ENCODE peak calls at places on chromosomes 3 and 15, in eight cellular contexts. One of them, this sample, is unnamed.

GRCh38 chr3:186476044-186476468 is 68.1 kb downstream of the CRYGS start:
- DNase-seq in stimulated activated CD4-positive, alpha-beta T cell treated with anti-CD3 and anti-CD28 coated beads, Interleukin-15, amount 100 ng/mL, for 1 hour: no peak
- DNase-seq in left lung: no peak
- DNase-seq in aorta: no peak
- DNase-seq in heart right ventricle: no peak
- DNase-seq in fibroblast of the aortic adventitia: peak
- DNase-seq in naive thymus-derived CD8-positive, alpha-beta T cell: no peak
- DNase-seq in PC-3: no peak
- DNase-seq in this sample: no peak

GRCh38 chr3:159158213-159158612 is 356.4 kb downstream of the MFSD1 start:
- DNase-seq in naive thymus-derived CD8-positive, alpha-beta T cell: no peak
- DNase-seq in stimulated activated CD4-positive, alpha-beta T cell treated with anti-CD3 and anti-CD28 coated beads, Interleukin-15, amount 100 ng/mL, for 1 hour: no peak
- DNase-seq in fibroblast of the aortic adventitia: peak
- DNase-seq in left lung: no peak
- DNase-seq in heart right ventricle: no peak
- DNase-seq in PC-3: peak
- DNase-seq in aorta: no peak
- DNase-seq in this sample: no peak

GRCh38 chr15:70196314-70197291 is 98.9 kb upstream of the TLE3 start:
- DNase-seq in aorta: no peak
- DNase-seq in PC-3: peak
- DNase-seq in left lung: no peak
- DNase-seq in stimulated activated CD4-positive, alpha-beta T cell treated with anti-CD3 and anti-CD28 coated beads, Interleukin-15, amount 100 ng/mL, for 1 hour: peak
- DNase-seq in naive thymus-derived CD8-positive, alpha-beta T cell: no peak
- DNase-seq in heart right ventricle: no peak
- DNase-seq in fibroblast of the aortic adventitia: peak
- DNase-seq in this sample: peak

GRCh38 chr3:72299321-72299802 is 514.4 kb upstream of the PROK2 start:
- DNase-seq in naive thymus-derived CD8-positive, alpha-beta T cell: no peak
- DNase-seq in left lung: no peak
- DNase-seq in heart right ventricle: no peak
- DNase-seq in fibroblast of the aortic adventitia: peak
- DNase-seq in PC-3: peak
- DNase-seq in aorta: no peak
- DNase-seq in stimulated activated CD4-positive, alpha-beta T cell treated with anti-CD3 and anti-CD28 coated beads, Interleukin-15, amount 100 ng/mL, for 1 hour: no peak
- DNase-seq in this sample: no peak

GRCh38 chr15:100999369-100999768 is 80.2 kb downstream of the LRRK1 start:
- DNase-seq in fibroblast of the aortic adventitia: peak
- DNase-seq in heart right ventricle: no peak
- DNase-seq in aorta: no peak
- DNase-seq in PC-3: peak
- DNase-seq in naive thymus-derived CD8-positive, alpha-beta T cell: no peak
- DNase-seq in stimulated activated CD4-positive, alpha-beta T cell treated with anti-CD3 and anti-CD28 coated beads, Interleukin-15, amount 100 ng/mL, for 1 hour: no peak
- DNase-seq in left lung: no peak
- DNase-seq in this sample: no peak

GRCh38 chr3:38738630-38739395 is 77.2 kb downstream of the SCN10A start:
- DNase-seq in PC-3: peak
- DNase-seq in naive thymus-derived CD8-positive, alpha-beta T cell: no peak
- DNase-seq in aorta: no peak
- DNase-seq in heart right ventricle: peak
- DNase-seq in stimulated activated CD4-positive, alpha-beta T cell treated with anti-CD3 and anti-CD28 coated beads, Interleukin-15, amount 100 ng/mL, for 1 hour: no peak
- DNase-seq in fibroblast of the aortic adventitia: peak
- DNase-seq in left lung: no peak
- DNase-seq in this sample: peak

GRCh38 chr3:186021673-186022362 is 84.0 kb upstream of the TRA2B start:
- DNase-seq in fibroblast of the aortic adventitia: peak
- DNase-seq in left lung: no peak
- DNase-seq in stimulated activated CD4-positive, alpha-beta T cell treated with anti-CD3 and anti-CD28 coated beads, Interleukin-15, amount 100 ng/mL, for 1 hour: no peak
- DNase-seq in heart right ventricle: no peak
- DNase-seq in aorta: no peak
- DNase-seq in PC-3: peak
- DNase-seq in naive thymus-derived CD8-positive, alpha-beta T cell: no peak
- DNase-seq in this sample: peak

GRCh38 chr3:54654776-54655175 is 273.1 kb downstream of the LRTM1 start:
- DNase-seq in fibroblast of the aortic adventitia: no peak
- DNase-seq in naive thymus-derived CD8-positive, alpha-beta T cell: no peak
- DNase-seq in PC-3: no peak
- DNase-seq in left lung: no peak
- DNase-seq in heart right ventricle: no peak
- DNase-seq in aorta: no peak
- DNase-seq in stimulated activated CD4-positive, alpha-beta T cell treated with anti-CD3 and anti-CD28 coated beads, Interleukin-15, amount 100 ng/mL, for 1 hour: no peak
- DNase-seq in this sample: no peak

GRCh38 chr3:46586738-46587246 is 20.7 kb upstream of the LRRC2 start:
- DNase-seq in naive thymus-derived CD8-positive, alpha-beta T cell: no peak
- DNase-seq in aorta: no peak
- DNase-seq in stimulated activated CD4-positive, alpha-beta T cell treated with anti-CD3 and anti-CD28 coated beads, Interleukin-15, amount 100 ng/mL, for 1 hour: no peak
- DNase-seq in PC-3: no peak
- DNase-seq in left lung: no peak
- DNase-seq in heart right ventricle: no peak
- DNase-seq in fibroblast of the aortic adventitia: no peak
- DNase-seq in this sample: no peak

GRCh38 chr3:64972793-64973192 is 285.0 kb upstream of the ADAMTS9 start:
- DNase-seq in aorta: no peak
- DNase-seq in left lung: no peak
- DNase-seq in PC-3: no peak
- DNase-seq in heart right ventricle: no peak
- DNase-seq in fibroblast of the aortic adventitia: no peak
- DNase-seq in naive thymus-derived CD8-positive, alpha-beta T cell: no peak
- DNase-seq in stimulated activated CD4-positive, alpha-beta T cell treated with anti-CD3 and anti-CD28 coated beads, Interleukin-15, amount 100 ng/mL, for 1 hour: no peak
- DNase-seq in this sample: peak

GRCh38 chr3:12470111-12470510 is 14.2 kb upstream of the TSEN2 start:
- DNase-seq in naive thymus-derived CD8-positive, alpha-beta T cell: no peak
- DNase-seq in left lung: no peak
- DNase-seq in stimulated activated CD4-positive, alpha-beta T cell treated with anti-CD3 and anti-CD28 coated beads, Interleukin-15, amount 100 ng/mL, for 1 hour: no peak
- DNase-seq in heart right ventricle: no peak
- DNase-seq in aorta: no peak
- DNase-seq in PC-3: peak
- DNase-seq in fibroblast of the aortic adventitia: peak
- DNase-seq in this sample: peak

GRCh38 chr3:15009156-15009555 is 56.0 kb downstream of the MRPS25 start:
- DNase-seq in aorta: no peak
- DNase-seq in heart right ventricle: no peak
- DNase-seq in left lung: no peak
- DNase-seq in PC-3: no peak
- DNase-seq in naive thymus-derived CD8-positive, alpha-beta T cell: no peak
- DNase-seq in fibroblast of the aortic adventitia: no peak
- DNase-seq in stimulated activated CD4-positive, alpha-beta T cell treated with anti-CD3 and anti-CD28 coated beads, Interleukin-15, amount 100 ng/mL, for 1 hour: no peak
- DNase-seq in this sample: no peak

GRCh38 chr15:43168192-43169107 is 16.8 kb upstream of the CCNDBP1 start:
- DNase-seq in aorta: no peak
- DNase-seq in left lung: no peak
- DNase-seq in PC-3: peak
- DNase-seq in naive thymus-derived CD8-positive, alpha-beta T cell: no peak
- DNase-seq in fibroblast of the aortic adventitia: peak
- DNase-seq in stimulated activated CD4-positive, alpha-beta T cell treated with anti-CD3 and anti-CD28 coated beads, Interleukin-15, amount 100 ng/mL, for 1 hour: no peak
- DNase-seq in heart right ventricle: peak
- DNase-seq in this sample: peak

GRCh38 chr15:98422086-98422478 is 226.3 kb upstream of the IGF1R start:
- DNase-seq in aorta: no peak
- DNase-seq in heart right ventricle: no peak
- DNase-seq in left lung: no peak
- DNase-seq in PC-3: no peak
- DNase-seq in stimulated activated CD4-positive, alpha-beta T cell treated with anti-CD3 and anti-CD28 coated beads, Interleukin-15, amount 100 ng/mL, for 1 hour: no peak
- DNase-seq in naive thymus-derived CD8-positive, alpha-beta T cell: no peak
- DNase-seq in fibroblast of the aortic adventitia: no peak
- DNase-seq in this sample: no peak

GRCh38 chr3:165643433-165643824 is 193.8 kb downstream of the BCHE start:
- DNase-seq in fibroblast of the aortic adventitia: no peak
- DNase-seq in naive thymus-derived CD8-positive, alpha-beta T cell: no peak
- DNase-seq in stimulated activated CD4-positive, alpha-beta T cell treated with anti-CD3 and anti-CD28 coated beads, Interleukin-15, amount 100 ng/mL, for 1 hour: no peak
- DNase-seq in heart right ventricle: no peak
- DNase-seq in PC-3: peak
- DNase-seq in left lung: no peak
- DNase-seq in aorta: no peak
- DNase-seq in this sample: peak

GRCh38 chr3:15165061-15165460 is 41.0 kb upstream of the CAPN7 start:
- DNase-seq in stimulated activated CD4-positive, alpha-beta T cell treated with anti-CD3 and anti-CD28 coated beads, Interleukin-15, amount 100 ng/mL, for 1 hour: no peak
- DNase-seq in naive thymus-derived CD8-positive, alpha-beta T cell: no peak
- DNase-seq in PC-3: no peak
- DNase-seq in aorta: no peak
- DNase-seq in left lung: no peak
- DNase-seq in heart right ventricle: no peak
- DNase-seq in fibroblast of the aortic adventitia: no peak
- DNase-seq in this sample: no peak

GRCh38 chr3:33146791-33147445 is 33.1 kb downstream of the CRTAP start:
- DNase-seq in naive thymus-derived CD8-positive, alpha-beta T cell: no peak
- DNase-seq in heart right ventricle: no peak
- DNase-seq in fibroblast of the aortic adventitia: peak
- DNase-seq in stimulated activated CD4-positive, alpha-beta T cell treated with anti-CD3 and anti-CD28 coated beads, Interleukin-15, amount 100 ng/mL, for 1 hour: no peak
- DNase-seq in left lung: no peak
- DNase-seq in PC-3: peak
- DNase-seq in aorta: no peak
- DNase-seq in this sample: no peak

GRCh38 chr15:48435356-48435755 is 104.1 kb downstream of the DUT start:
- DNase-seq in heart right ventricle: no peak
- DNase-seq in aorta: no peak
- DNase-seq in stimulated activated CD4-positive, alpha-beta T cell treated with anti-CD3 and anti-CD28 coated beads, Interleukin-15, amount 100 ng/mL, for 1 hour: no peak
- DNase-seq in naive thymus-derived CD8-positive, alpha-beta T cell: no peak
- DNase-seq in fibroblast of the aortic adventitia: no peak
- DNase-seq in left lung: no peak
- DNase-seq in PC-3: no peak
- DNase-seq in this sample: no peak

GRCh38 chr3:53082736-53083135 is 36.9 kb upstream of the SFMBT1 start:
- DNase-seq in left lung: no peak
- DNase-seq in PC-3: no peak
- DNase-seq in naive thymus-derived CD8-positive, alpha-beta T cell: no peak
- DNase-seq in fibroblast of the aortic adventitia: no peak
- DNase-seq in heart right ventricle: no peak
- DNase-seq in aorta: peak
- DNase-seq in stimulated activated CD4-positive, alpha-beta T cell treated with anti-CD3 and anti-CD28 coated beads, Interleukin-15, amount 100 ng/mL, for 1 hour: no peak
- DNase-seq in this sample: no peak

This sample was measured in amniotic epithelial cell.